ENCODE peak calls at places on chromosomes 5 and 9, in five cellular contexts. One of them, this sample, is unnamed.
A peak's percentile ranks its signal among the peaks of the same experiment; 100 is the strongest.

GRCh38 chr9:133205996-133206931 is 2.8 kb downstream of the OBP2B start:
- DNase-seq in stimulated activated naive CD4-positive, alpha-beta T cell: no peak
- DNase-seq in neural progenitor cell: no peak
- DNase-seq in NCI-H2081: no peak
- DNase-seq in NCI-H1694: no peak
- DNase-seq in this sample: no peak

GRCh38 chr5:73135429-73136276 is 15.3 kb downstream of the TMEM171 start:
- DNase-seq in stimulated activated naive CD4-positive, alpha-beta T cell: no peak
- DNase-seq in neural progenitor cell: peak; percentile 56
- DNase-seq in NCI-H2081: peak; percentile 11
- DNase-seq in NCI-H1694: no peak
- DNase-seq in this sample: no peak

GRCh38 chr5:176816791-176817272 is 6.5 kb downstream of the UNC5A start:
- DNase-seq in stimulated activated naive CD4-positive, alpha-beta T cell: no peak
- DNase-seq in neural progenitor cell: peak; percentile 46
- DNase-seq in NCI-H2081: peak; percentile 49
- DNase-seq in NCI-H1694: no peak
- DNase-seq in this sample: no peak

GRCh38 chr9:98010450-98010849 is 27.3 kb downstream of the ANP32B start:
- DNase-seq in stimulated activated naive CD4-positive, alpha-beta T cell: no peak
- DNase-seq in neural progenitor cell: peak; percentile 33
- DNase-seq in NCI-H2081: no peak
- DNase-seq in NCI-H1694: no peak
- DNase-seq in this sample: no peak

GRCh38 chr9:126694206-126695081 is 80.7 kb downstream of the LMX1B start:
- DNase-seq in stimulated activated naive CD4-positive, alpha-beta T cell: no peak
- DNase-seq in neural progenitor cell: peak; percentile 3
- DNase-seq in NCI-H2081: no peak
- DNase-seq in NCI-H1694: no peak
- DNase-seq in this sample: no peak

GRCh38 chr5:177483994-177484901 is 10.8 kb upstream of the DBN1 start:
- DNase-seq in stimulated activated naive CD4-positive, alpha-beta T cell: no peak
- DNase-seq in neural progenitor cell: no peak
- DNase-seq in NCI-H2081: no peak
- DNase-seq in NCI-H1694: no peak
- DNase-seq in this sample: no peak

GRCh38 chr5:82777106-82777505 is 300.1 kb downstream of the TMEM167A start:
- DNase-seq in stimulated activated naive CD4-positive, alpha-beta T cell: no peak
- DNase-seq in neural progenitor cell: no peak
- DNase-seq in NCI-H2081: no peak
- DNase-seq in NCI-H1694: no peak
- DNase-seq in this sample: no peak

GRCh38 chr5:1476181-1476966 is 31.1 kb upstream of the SLC6A3 start:
- DNase-seq in stimulated activated naive CD4-positive, alpha-beta T cell: no peak
- DNase-seq in neural progenitor cell: no peak
- DNase-seq in NCI-H2081: no peak
- DNase-seq in NCI-H1694: no peak
- DNase-seq in this sample: no peak

GRCh38 chr9:114370251-114370984 is 17.4 kb downstream of the AKNA start:
- DNase-seq in stimulated activated naive CD4-positive, alpha-beta T cell: no peak
- DNase-seq in neural progenitor cell: peak; percentile 37
- DNase-seq in NCI-H2081: no peak
- DNase-seq in NCI-H1694: no peak
- DNase-seq in this sample: no peak

GRCh38 chr5:91223886-91224285 is 159.2 kb downstream of the ARRDC3 start:
- DNase-seq in stimulated activated naive CD4-positive, alpha-beta T cell: no peak
- DNase-seq in neural progenitor cell: no peak
- DNase-seq in NCI-H2081: no peak
- DNase-seq in NCI-H1694: no peak
- DNase-seq in this sample: no peak

GRCh38 chr9:130665431-130666392 is 1.3 kb downstream of the PRDM12 start:
- DNase-seq in stimulated activated naive CD4-positive, alpha-beta T cell: no peak
- DNase-seq in neural progenitor cell: peak; percentile 92
- DNase-seq in NCI-H2081: no peak
- DNase-seq in NCI-H1694: no peak
- DNase-seq in this sample: no peak

GRCh38 chr9:34158362-34158869 is 20.4 kb upstream of the UBAP1 start:
- DNase-seq in stimulated activated naive CD4-positive, alpha-beta T cell: no peak
- DNase-seq in neural progenitor cell: no peak
- DNase-seq in NCI-H2081: peak; percentile 25
- DNase-seq in NCI-H1694: no peak
- DNase-seq in this sample: no peak

GRCh38 chr5:67156976-67157583 is 39.5 kb downstream of the CD180 start:
- DNase-seq in stimulated activated naive CD4-positive, alpha-beta T cell: peak; percentile 54
- DNase-seq in neural progenitor cell: peak; percentile 49
- DNase-seq in NCI-H2081: peak; percentile 3
- DNase-seq in NCI-H1694: peak; percentile 27
- DNase-seq in this sample: no peak

GRCh38 chr9:73143606-73144328 is 7.9 kb upstream of the ANXA1 start:
- DNase-seq in stimulated activated naive CD4-positive, alpha-beta T cell: no peak
- DNase-seq in neural progenitor cell: no peak
- DNase-seq in NCI-H2081: no peak
- DNase-seq in NCI-H1694: no peak
- DNase-seq in this sample: no peak

GRCh38 chr5:113487779-113488644 is at the start of gene MCC:
- DNase-seq in stimulated activated naive CD4-positive, alpha-beta T cell: peak; percentile 28
- DNase-seq in neural progenitor cell: peak; percentile 93
- DNase-seq in NCI-H2081: peak; percentile 74
- DNase-seq in NCI-H1694: peak; percentile 51
- DNase-seq in this sample: peak; percentile 86

GRCh38 chr5:163789870-163790269 is 284.5 kb downstream of the MAT2B start:
- DNase-seq in stimulated activated naive CD4-positive, alpha-beta T cell: no peak
- DNase-seq in neural progenitor cell: no peak
- DNase-seq in NCI-H2081: no peak
- DNase-seq in NCI-H1694: no peak
- DNase-seq in this sample: no peak

GRCh38 chr5:96924016-96924443 is 11.8 kb upstream of the LNPEP start:
- DNase-seq in stimulated activated naive CD4-positive, alpha-beta T cell: peak; percentile 54
- DNase-seq in neural progenitor cell: no peak
- DNase-seq in NCI-H2081: peak; percentile 77
- DNase-seq in NCI-H1694: no peak
- DNase-seq in this sample: no peak

GRCh38 chr5:54091416-54092130 is 218.8 kb downstream of the ARL15 start:
- DNase-seq in stimulated activated naive CD4-positive, alpha-beta T cell: no peak
- DNase-seq in neural progenitor cell: no peak
- DNase-seq in NCI-H2081: no peak
- DNase-seq in NCI-H1694: peak; percentile 98
- DNase-seq in this sample: peak; percentile 79

GRCh38 chr5:14415516-14416074 is 166.0 kb upstream of the OTULINL start:
- DNase-seq in stimulated activated naive CD4-positive, alpha-beta T cell: no peak
- DNase-seq in neural progenitor cell: no peak
- DNase-seq in NCI-H2081: no peak
- DNase-seq in NCI-H1694: no peak
- DNase-seq in this sample: no peak

GRCh38 chr9:131709741-131710499 is 30.0 kb downstream of the RAPGEF1 start:
- DNase-seq in stimulated activated naive CD4-positive, alpha-beta T cell: peak; percentile 8
- DNase-seq in neural progenitor cell: peak; percentile 31
- DNase-seq in NCI-H2081: no peak
- DNase-seq in NCI-H1694: no peak
- DNase-seq in this sample: no peak

GRCh38 chr5:108739906-108740305 is 7.8 kb upstream of the FER start:
- DNase-seq in stimulated activated naive CD4-positive, alpha-beta T cell: no peak
- DNase-seq in neural progenitor cell: no peak
- DNase-seq in NCI-H2081: no peak
- DNase-seq in NCI-H1694: no peak
- DNase-seq in this sample: no peak

GRCh38 chr5:28234356-28234968 is 1196.1 kb upstream of the CDH9 start:
- DNase-seq in stimulated activated naive CD4-positive, alpha-beta T cell: no peak
- DNase-seq in neural progenitor cell: no peak
- DNase-seq in NCI-H2081: no peak
- DNase-seq in NCI-H1694: no peak
- DNase-seq in this sample: no peak

GRCh38 chr5:143957455-143957854 is 145.5 kb downstream of the HMHB1 start:
- DNase-seq in stimulated activated naive CD4-positive, alpha-beta T cell: no peak
- DNase-seq in neural progenitor cell: no peak
- DNase-seq in NCI-H2081: no peak
- DNase-seq in NCI-H1694: no peak
- DNase-seq in this sample: no peak

This sample was measured in NCI-H446.